ENCODE peak calls at places on chromosome 10, in five cellular contexts. One of them, this sample, is unnamed.

GRCh38 chr10:23150081-23150480 is 42.0 kb upstream of the PTF1A start:
- DNase-seq in endothelial cell of umbilical vein: no peak
- DNase-seq in ovary: no peak
- DNase-seq in SK-N-SH: no peak
- DNase-seq in tibial artery: no peak
- DNase-seq in this sample: no peak

GRCh38 chr10:78805176-78805575 is 263.6 kb upstream of the ZMIZ1 start:
- DNase-seq in ovary: peak; percentile 46
- DNase-seq in SK-N-SH: peak; percentile 84
- DNase-seq in endothelial cell of umbilical vein: no peak
- DNase-seq in tibial artery: peak; percentile 74
- DNase-seq in this sample: no peak

GRCh38 chr10:42955493-42955889 is 121.4 kb upstream of the RET start:
- DNase-seq in tibial artery: no peak
- DNase-seq in SK-N-SH: no peak
- DNase-seq in ovary: no peak
- DNase-seq in endothelial cell of umbilical vein: no peak
- DNase-seq in this sample: no peak

GRCh38 chr10:23314835-23315239 is 29.8 kb downstream of the C10orf67 start:
- DNase-seq in endothelial cell of umbilical vein: peak; percentile 63
- DNase-seq in SK-N-SH: peak; percentile 48
- DNase-seq in tibial artery: peak; percentile 24
- DNase-seq in ovary: no peak
- DNase-seq in this sample: no peak

GRCh38 chr10:106648534-106649481 is 515.7 kb downstream of the SORCS1 start:
- DNase-seq in tibial artery: no peak
- DNase-seq in SK-N-SH: no peak
- DNase-seq in endothelial cell of umbilical vein: no peak
- DNase-seq in ovary: no peak
- DNase-seq in this sample: no peak

GRCh38 chr10:90847436-90847835 is 10.4 kb downstream of the HTR7 start:
- DNase-seq in tibial artery: no peak
- DNase-seq in ovary: no peak
- DNase-seq in SK-N-SH: no peak
- DNase-seq in endothelial cell of umbilical vein: no peak
- DNase-seq in this sample: no peak

GRCh38 chr10:66234872-66235271 is 691.0 kb upstream of the LRRTM3 start:
- DNase-seq in ovary: no peak
- DNase-seq in endothelial cell of umbilical vein: no peak
- DNase-seq in SK-N-SH: no peak
- DNase-seq in tibial artery: no peak
- DNase-seq in this sample: no peak

GRCh38 chr10:86706401-86706841 is 38.1 kb downstream of the LDB3 start:
- DNase-seq in SK-N-SH: no peak
- DNase-seq in ovary: no peak
- DNase-seq in tibial artery: no peak
- DNase-seq in endothelial cell of umbilical vein: no peak
- DNase-seq in this sample: no peak

GRCh38 chr10:3277566-3277965 is 105.0 kb upstream of the PITRM1 start:
- DNase-seq in endothelial cell of umbilical vein: no peak
- DNase-seq in ovary: no peak
- DNase-seq in tibial artery: no peak
- DNase-seq in SK-N-SH: no peak
- DNase-seq in this sample: no peak

GRCh38 chr10:77899080-77899477 is 27.5 kb downstream of the DLG5 start:
- DNase-seq in ovary: no peak
- DNase-seq in endothelial cell of umbilical vein: no peak
- DNase-seq in tibial artery: no peak
- DNase-seq in SK-N-SH: no peak
- DNase-seq in this sample: no peak

GRCh38 chr10:50613150-50613549 is 10.6 kb downstream of the SGMS1 start:
- DNase-seq in ovary: no peak
- DNase-seq in endothelial cell of umbilical vein: no peak
- DNase-seq in SK-N-SH: no peak
- DNase-seq in tibial artery: no peak
- DNase-seq in this sample: no peak

GRCh38 chr10:113854019-113854756 is at the start of the genes DCLRE1A and NHLRC2:
- DNase-seq in endothelial cell of umbilical vein: peak; percentile 84
- DNase-seq in ovary: peak; percentile 80
- DNase-seq in SK-N-SH: peak; percentile 82
- DNase-seq in tibial artery: peak; percentile 75
- DNase-seq in this sample: peak; percentile 19

GRCh38 chr10:63105811-63106755 is 27.0 kb upstream of the NRBF2 start:
- DNase-seq in tibial artery: peak; percentile 46
- DNase-seq in endothelial cell of umbilical vein: no peak
- DNase-seq in SK-N-SH: no peak
- DNase-seq in ovary: no peak
- DNase-seq in this sample: no peak

GRCh38 chr10:81696609-81697388 is 178.2 kb upstream of the NRG3 start:
- DNase-seq in endothelial cell of umbilical vein: no peak
- DNase-seq in tibial artery: no peak
- DNase-seq in SK-N-SH: no peak
- DNase-seq in ovary: no peak
- DNase-seq in this sample: no peak

GRCh38 chr10:68155615-68156205 is 46.4 kb downstream of the MYPN start:
- DNase-seq in tibial artery: no peak
- DNase-seq in endothelial cell of umbilical vein: no peak
- DNase-seq in ovary: no peak
- DNase-seq in SK-N-SH: no peak
- DNase-seq in this sample: no peak

GRCh38 chr10:3165196-3165595 is 7.4 kb downstream of the PITRM1 start:
- DNase-seq in ovary: no peak
- DNase-seq in tibial artery: no peak
- DNase-seq in endothelial cell of umbilical vein: no peak
- DNase-seq in SK-N-SH: no peak
- DNase-seq in this sample: no peak

GRCh38 chr10:109961181-109962001 is 38.1 kb upstream of the XPNPEP1 start:
- DNase-seq in ovary: no peak
- DNase-seq in endothelial cell of umbilical vein: peak; percentile 57
- DNase-seq in SK-N-SH: peak; percentile 26
- DNase-seq in tibial artery: no peak
- DNase-seq in this sample: no peak

GRCh38 chr10:103666109-103666508 is 172.6 kb downstream of the NEURL1 start:
- DNase-seq in SK-N-SH: peak; percentile 68
- DNase-seq in ovary: no peak
- DNase-seq in tibial artery: no peak
- DNase-seq in endothelial cell of umbilical vein: no peak
- DNase-seq in this sample: no peak

GRCh38 chr10:14782691-14783363 is 8.1 kb upstream of the FAM107B start:
- DNase-seq in SK-N-SH: no peak
- DNase-seq in ovary: no peak
- DNase-seq in tibial artery: no peak
- DNase-seq in endothelial cell of umbilical vein: peak; percentile 100
- DNase-seq in this sample: no peak

GRCh38 chr10:30559118-30559684 is 70.4 kb downstream of the LYZL2 start:
- DNase-seq in ovary: no peak
- DNase-seq in tibial artery: no peak
- DNase-seq in SK-N-SH: no peak
- DNase-seq in endothelial cell of umbilical vein: no peak
- DNase-seq in this sample: no peak

GRCh38 chr10:110774069-110775021 is 97.4 kb upstream of the PDCD4 start:
- DNase-seq in tibial artery: no peak
- DNase-seq in endothelial cell of umbilical vein: peak; percentile 62
- DNase-seq in SK-N-SH: no peak
- DNase-seq in ovary: no peak
- DNase-seq in this sample: no peak

GRCh38 chr10:106935978-106936451 is 228.5 kb downstream of the SORCS1 start:
- DNase-seq in endothelial cell of umbilical vein: no peak
- DNase-seq in SK-N-SH: no peak
- DNase-seq in tibial artery: no peak
- DNase-seq in ovary: no peak
- DNase-seq in this sample: no peak

GRCh38 chr10:6054884-6055283 is 7.3 kb downstream of the IL2RA start:
- DNase-seq in endothelial cell of umbilical vein: no peak
- DNase-seq in tibial artery: no peak
- DNase-seq in ovary: no peak
- DNase-seq in SK-N-SH: no peak
- DNase-seq in this sample: no peak

GRCh38 chr10:5559642-5560141 is 34.9 kb downstream of the CALML3 start:
- DNase-seq in tibial artery: no peak
- DNase-seq in ovary: peak; percentile 5
- DNase-seq in endothelial cell of umbilical vein: peak; percentile 57
- DNase-seq in SK-N-SH: no peak
- DNase-seq in this sample: no peak

GRCh38 chr10:118580702-118581101 is 14.7 kb downstream of the PRLHR start:
- DNase-seq in tibial artery: no peak
- DNase-seq in SK-N-SH: no peak
- DNase-seq in endothelial cell of umbilical vein: no peak
- DNase-seq in ovary: no peak
- DNase-seq in this sample: no peak

GRCh38 chr10:49008056-49008455 is 68.4 kb upstream of the LRRC18 start:
- DNase-seq in ovary: no peak
- DNase-seq in endothelial cell of umbilical vein: no peak
- DNase-seq in tibial artery: no peak
- DNase-seq in SK-N-SH: no peak
- DNase-seq in this sample: no peak

GRCh38 chr10:133176546-133176945 is 16.5 kb downstream of the KNDC1 start:
- DNase-seq in ovary: no peak
- DNase-seq in endothelial cell of umbilical vein: no peak
- DNase-seq in SK-N-SH: no peak
- DNase-seq in tibial artery: no peak
- DNase-seq in this sample: no peak

GRCh38 chr10:93873427-93874115 is 20.2 kb upstream of the SLC35G1 start:
- DNase-seq in SK-N-SH: no peak
- DNase-seq in endothelial cell of umbilical vein: no peak
- DNase-seq in ovary: no peak
- DNase-seq in tibial artery: no peak
- DNase-seq in this sample: no peak

GRCh38 chr10:9198611-9199010 is 1144.1 kb downstream of the GATA3 start:
- DNase-seq in SK-N-SH: no peak
- DNase-seq in ovary: no peak
- DNase-seq in endothelial cell of umbilical vein: no peak
- DNase-seq in tibial artery: no peak
- DNase-seq in this sample: no peak

GRCh38 chr10:86055928-86056327 is 310.7 kb downstream of the GRID1 start:
- DNase-seq in ovary: no peak
- DNase-seq in endothelial cell of umbilical vein: no peak
- DNase-seq in tibial artery: no peak
- DNase-seq in SK-N-SH: no peak
- DNase-seq in this sample: no peak

GRCh38 chr10:71123023-71123422 is 89.3 kb upstream of the UNC5B start:
- DNase-seq in ovary: no peak
- DNase-seq in tibial artery: no peak
- DNase-seq in SK-N-SH: no peak
- DNase-seq in endothelial cell of umbilical vein: no peak
- DNase-seq in this sample: no peak

GRCh38 chr10:113605207-113605606 is 52.4 kb downstream of the HABP2 start:
- DNase-seq in ovary: no peak
- DNase-seq in tibial artery: no peak
- DNase-seq in SK-N-SH: no peak
- DNase-seq in endothelial cell of umbilical vein: no peak
- DNase-seq in this sample: no peak

DNA sequence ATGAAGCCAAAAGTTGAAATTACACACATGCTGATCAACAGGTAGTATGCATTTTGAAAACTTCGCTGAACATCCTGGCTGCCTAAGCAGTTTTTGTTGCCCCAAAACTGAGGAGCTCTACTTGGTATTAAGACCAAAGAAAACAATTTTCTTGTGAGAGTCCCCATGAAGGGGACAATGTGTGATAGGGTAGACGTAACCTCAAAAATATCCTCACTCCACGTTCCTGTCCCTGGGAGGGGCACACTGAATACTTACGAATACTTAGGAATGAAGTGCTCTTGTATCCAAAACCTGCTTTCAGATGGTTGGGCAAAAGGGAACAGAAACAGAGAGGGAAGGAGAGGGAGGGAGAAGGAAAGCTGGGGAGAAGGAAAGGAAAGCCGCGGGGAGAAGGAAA is 24.7 kb downstream of the CCDC6 start:
- DNase-seq in tibial artery: no peak
- DNase-seq in ovary: no peak
- DNase-seq in endothelial cell of umbilical vein: no peak
- DNase-seq in SK-N-SH: no peak
- DNase-seq in this sample: no peak
- H3K4me1 ChIP-seq in tibial artery: peaks cover 35% of the 10 kb centered on the region
- H3K4me1 ChIP-seq in ovary: peaks cover 4% of the 10 kb centered on the region
- H3K4me1 ChIP-seq in endothelial cell of umbilical vein: peaks cover 5% of the 10 kb centered on the region
- H3K4me1 ChIP-seq in SK-N-SH: peaks cover 2% of the 10 kb centered on the region
- H3K4me1 ChIP-seq in this sample: peaks cover 10% of the 10 kb centered on the region

GRCh38 chr10:38159007-38159406 is 64.9 kb downstream of the ZNF37A start:
- DNase-seq in SK-N-SH: no peak
- DNase-seq in endothelial cell of umbilical vein: no peak
- DNase-seq in tibial artery: no peak
- DNase-seq in ovary: no peak
- DNase-seq in this sample: no peak

GRCh38 chr10:38157270-38157685 is 63.1 kb downstream of the ZNF37A start:
- DNase-seq in ovary: no peak
- DNase-seq in SK-N-SH: no peak
- DNase-seq in endothelial cell of umbilical vein: no peak
- DNase-seq in tibial artery: no peak
- DNase-seq in this sample: no peak

GRCh38 chr10:38156416-38157269 is 62.5 kb downstream of the ZNF37A start:
- DNase-seq in tibial artery: no peak
- DNase-seq in SK-N-SH: peak; percentile 13
- DNase-seq in endothelial cell of umbilical vein: no peak
- DNase-seq in ovary: no peak
- DNase-seq in this sample: no peak
- H3K9me3 ChIP-seq in tibial artery: peaks cover 3% of the 10 kb centered on the region
- H3K9me3 ChIP-seq in SK-N-SH: no peaks in the 10 kb centered on the region
- H3K9me3 ChIP-seq in endothelial cell of umbilical vein: peaks cover 2% of the 10 kb centered on the region
- H3K9me3 ChIP-seq in ovary: no peaks in the 10 kb centered on the region
- H3K9me3 ChIP-seq in this sample: no peaks in the 10 kb centered on the region

DNA sequence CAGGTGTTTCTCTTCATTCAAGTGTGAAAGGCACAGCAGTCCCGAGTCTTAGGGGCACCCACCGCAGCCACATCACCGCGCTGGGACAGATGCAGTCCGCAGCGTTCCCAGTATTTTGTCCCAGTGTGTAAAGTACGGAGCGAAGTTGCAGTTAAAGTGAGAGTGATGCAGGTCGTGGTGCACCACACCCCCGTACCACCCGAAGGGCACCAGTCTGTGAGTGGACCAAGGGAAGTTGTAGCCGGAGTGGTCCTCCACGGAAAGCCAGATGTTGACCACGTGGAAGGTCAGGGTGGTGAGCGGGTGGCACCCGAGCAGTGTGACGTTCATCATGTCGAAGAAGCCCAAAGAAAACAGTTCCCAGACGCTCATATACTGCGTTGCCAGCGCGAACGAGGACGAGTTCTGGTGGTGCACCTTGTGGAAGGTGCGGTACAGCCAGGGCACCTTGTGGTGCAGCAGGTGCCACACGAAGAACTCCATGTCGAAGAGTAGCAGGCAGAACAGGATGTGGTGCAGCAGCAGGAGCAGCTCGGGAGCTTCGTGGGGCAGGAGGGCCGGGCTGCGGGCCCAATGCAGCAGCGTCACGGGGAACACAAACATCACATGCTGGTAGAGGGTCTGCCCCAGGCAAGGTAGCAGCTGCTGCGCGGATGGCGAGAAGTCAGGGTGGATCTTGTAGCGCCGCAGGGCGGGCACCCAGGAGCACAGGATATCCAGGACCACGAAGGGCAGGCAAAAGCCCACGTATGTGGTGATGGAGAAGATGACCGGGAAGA is 526 bp downstream of the CH25H start:
- DNase-seq in endothelial cell of umbilical vein: no peak
- DNase-seq in SK-N-SH: peak; percentile 57
- DNase-seq in tibial artery: no peak
- DNase-seq in ovary: peak; percentile 59
- DNase-seq in this sample: peak; percentile 34
- H3K4me3 ChIP-seq in endothelial cell of umbilical vein: peak overlapping the region; percentile 49
- H3K4me3 ChIP-seq in SK-N-SH: peak overlapping the region; percentile 67
- H3K4me3 ChIP-seq in tibial artery: peak overlapping the region; percentile 67
- H3K4me3 ChIP-seq in ovary: peak overlapping the region; percentile 47
- H3K4me3 ChIP-seq in this sample: peak overlapping the region; percentile 56

GRCh38 chr10:80411267-80411668 is 2.9 kb downstream of the PRXL2A start:
- DNase-seq in tibial artery: no peak
- DNase-seq in SK-N-SH: peak; percentile 49
- DNase-seq in ovary: peak; percentile 39
- DNase-seq in endothelial cell of umbilical vein: peak; percentile 97
- DNase-seq in this sample: no peak
- H3K4me1 ChIP-seq in tibial artery: peaks cover 22% of the 10 kb centered on the region
- H3K4me1 ChIP-seq in SK-N-SH: peaks cover 74% of the 10 kb centered on the region
- H3K4me1 ChIP-seq in ovary: peaks cover 27% of the 10 kb centered on the region
- H3K4me1 ChIP-seq in endothelial cell of umbilical vein: peaks cover 69% of the 10 kb centered on the region
- H3K4me1 ChIP-seq in this sample: peaks cover 8% of the 10 kb centered on the region